ENCODE peak calls at places on chromosomes 3 and 15, in four cellular contexts. Q is cardiac fibroblast; U is A549; W is CD4-positive, CD25-positive, alpha-beta regulatory T cell. J is an unnamed sample.

GRCh38 chr15:23033979-23034378 is 5.4 kb downstream of the TUBGCP5 start:
- DNase-seq in Q (no peak), W (no peak), U (no peak), J (no peak)

GRCh38 chr15:24078310-24079029 is 391.4 kb upstream of the NDN start:
- DNase-seq in U (no peak), W (no peak), Q (no peak), J (no peak)

GRCh38 chr3:64533565-64534317 is 154.1 kb downstream of the ADAMTS9 start:
- DNase-seq in U (peak), W (no peak), Q (peak), J (peak)

GRCh38 chr3:195907730-195908438 is 467 bp downstream of the TNK2 start:
- DNase-seq in Q (peak), W (peak), U (peak), J (no peak)

GRCh38 chr15:91948001-91948608 is 94.6 kb downstream of the SLCO3A1 start:
- DNase-seq in U (peak), Q (peak), W (no peak), J (no peak)

GRCh38 chr15:28020644-28021043 is 78.5 kb downstream of the OCA2 start:
- DNase-seq in U (no peak), Q (no peak), W (no peak), J (no peak)

GRCh38 chr3:197322149-197322548 is 23.7 kb upstream of the DLG1 start:
- DNase-seq in W (no peak), Q (no peak), U (no peak), J (no peak)

GRCh38 chr3:118818386-118818785 is 216.3 kb downstream of the IGSF11 start:
- DNase-seq in W (no peak), Q (peak), U (no peak), J (no peak)